ENCODE peak calls at places on chromosomes 4 and X, in four cellular contexts. One of them, this sample, is unnamed.

GRCh38 chrX:57918750-57919436 is 8.6 kb upstream of the ZXDA start:
- DNase-seq in bronchial epithelial cell: peak
- DNase-seq in hepatocyte: no peak
- DNase-seq in AG09309: no peak
- DNase-seq in this sample: no peak

GRCh38 chrX:1336331-1337143 is at the start of gene IL3RA:
- DNase-seq in AG09309: no peak
- DNase-seq in bronchial epithelial cell: no peak
- DNase-seq in hepatocyte: peak
- DNase-seq in this sample: peak

GRCh38 chr4:89514811-89515210 is 207.2 kb upstream of the GPRIN3 start:
- DNase-seq in hepatocyte: no peak
- DNase-seq in bronchial epithelial cell: no peak
- DNase-seq in AG09309: no peak
- DNase-seq in this sample: no peak

GRCh38 chr4:117420966-117421365 is 335.6 kb upstream of the TRAM1L1 start:
- DNase-seq in hepatocyte: no peak
- DNase-seq in bronchial epithelial cell: no peak
- DNase-seq in AG09309: no peak
- DNase-seq in this sample: no peak

GRCh38 chr4:73311428-73311827 is 52.8 kb upstream of the ANKRD17 start:
- DNase-seq in hepatocyte: peak
- DNase-seq in AG09309: peak
- DNase-seq in bronchial epithelial cell: peak
- DNase-seq in this sample: no peak

GRCh38 chrX:150205011-150205410 is 158.1 kb upstream of the MAMLD1 start:
- DNase-seq in AG09309: no peak
- DNase-seq in hepatocyte: no peak
- DNase-seq in bronchial epithelial cell: no peak
- DNase-seq in this sample: no peak

GRCh38 chr4:24089831-24090531 is 200.1 kb upstream of the PPARGC1A start:
- DNase-seq in bronchial epithelial cell: peak
- DNase-seq in AG09309: no peak
- DNase-seq in hepatocyte: no peak
- DNase-seq in this sample: no peak

GRCh38 chr4:185424905-185425599 is 712 bp downstream of the UFSP2 start:
- DNase-seq in hepatocyte: no peak
- DNase-seq in AG09309: peak
- DNase-seq in bronchial epithelial cell: peak
- DNase-seq in this sample: peak

GRCh38 chr4:149987330-149987751 is 90.9 kb upstream of the DCLK2 start:
- DNase-seq in bronchial epithelial cell: no peak
- DNase-seq in hepatocyte: peak
- DNase-seq in AG09309: no peak
- DNase-seq in this sample: no peak

GRCh38 chr4:54036184-54036583 is 28.2 kb downstream of the CHIC2 start:
- DNase-seq in bronchial epithelial cell: no peak
- DNase-seq in AG09309: no peak
- DNase-seq in hepatocyte: no peak
- DNase-seq in this sample: no peak

GRCh38 chrX:39613997-39614679 is 483.6 kb downstream of the BCOR start:
- DNase-seq in hepatocyte: peak
- DNase-seq in bronchial epithelial cell: no peak
- DNase-seq in AG09309: no peak
- DNase-seq in this sample: peak

GRCh38 chr4:21507439-21507838 is 441.1 kb downstream of the KCNIP4 start:
- DNase-seq in hepatocyte: no peak
- DNase-seq in bronchial epithelial cell: peak
- DNase-seq in AG09309: peak
- DNase-seq in this sample: no peak

GRCh38 chr4:76990288-76991080 is 40.9 kb downstream of the SEPTIN11 start:
- DNase-seq in AG09309: peak
- DNase-seq in hepatocyte: no peak
- DNase-seq in bronchial epithelial cell: no peak
- DNase-seq in this sample: no peak

GRCh38 chr4:122086338-122086737 is 65.8 kb upstream of the BLTP1 start:
- DNase-seq in bronchial epithelial cell: no peak
- DNase-seq in AG09309: no peak
- DNase-seq in hepatocyte: no peak
- DNase-seq in this sample: no peak

GRCh38 chr4:43014266-43014665 is 121.8 kb downstream of the GRXCR1 start:
- DNase-seq in hepatocyte: no peak
- DNase-seq in bronchial epithelial cell: no peak
- DNase-seq in AG09309: no peak
- DNase-seq in this sample: no peak
- TF ChIP-seq CTCF in hepatocyte: no peak
- TF ChIP-seq CTCF in bronchial epithelial cell: no peak
- TF ChIP-seq CTCF in AG09309: no peak
- TF ChIP-seq CTCF in this sample: no peak

GRCh38 chr4:95284668-95285067 is 264.1 kb downstream of the UNC5C start:
- DNase-seq in hepatocyte: no peak
- DNase-seq in bronchial epithelial cell: no peak
- DNase-seq in AG09309: no peak
- DNase-seq in this sample: no peak

GRCh38 chr4:95285797-95286196 is 263.0 kb downstream of the UNC5C start:
- DNase-seq in hepatocyte: no peak
- DNase-seq in bronchial epithelial cell: no peak
- DNase-seq in AG09309: no peak
- DNase-seq in this sample: no peak

GRCh38 chr4:95289028-95289634 is 259.6 kb downstream of the UNC5C start:
- DNase-seq in hepatocyte: peak
- DNase-seq in AG09309: no peak
- DNase-seq in bronchial epithelial cell: peak
- DNase-seq in this sample: peak

GRCh38 chr4:95290702-95291101 is 258.1 kb downstream of the UNC5C start:
- DNase-seq in AG09309: no peak
- DNase-seq in bronchial epithelial cell: peak
- DNase-seq in hepatocyte: no peak
- DNase-seq in this sample: no peak

GRCh38 chr4:95288552-95288951 is 260.2 kb downstream of the UNC5C start:
- DNase-seq in bronchial epithelial cell: no peak
- DNase-seq in AG09309: no peak
- DNase-seq in hepatocyte: no peak
- DNase-seq in this sample: no peak
- TF ChIP-seq CTCF in bronchial epithelial cell: no peak
- TF ChIP-seq CTCF in AG09309: no peak
- TF ChIP-seq CTCF in hepatocyte: no peak
- TF ChIP-seq CTCF in this sample: no peak

GRCh38 chr4:74805601-74806000 is 11.3 kb upstream of the BTC start:
- DNase-seq in AG09309: no peak
- DNase-seq in hepatocyte: no peak
- DNase-seq in bronchial epithelial cell: peak
- DNase-seq in this sample: no peak
- TF ChIP-seq CTCF in AG09309: no peak
- TF ChIP-seq CTCF in hepatocyte: no peak
- TF ChIP-seq CTCF in bronchial epithelial cell: peak
- TF ChIP-seq CTCF in this sample: no peak

DNA sequence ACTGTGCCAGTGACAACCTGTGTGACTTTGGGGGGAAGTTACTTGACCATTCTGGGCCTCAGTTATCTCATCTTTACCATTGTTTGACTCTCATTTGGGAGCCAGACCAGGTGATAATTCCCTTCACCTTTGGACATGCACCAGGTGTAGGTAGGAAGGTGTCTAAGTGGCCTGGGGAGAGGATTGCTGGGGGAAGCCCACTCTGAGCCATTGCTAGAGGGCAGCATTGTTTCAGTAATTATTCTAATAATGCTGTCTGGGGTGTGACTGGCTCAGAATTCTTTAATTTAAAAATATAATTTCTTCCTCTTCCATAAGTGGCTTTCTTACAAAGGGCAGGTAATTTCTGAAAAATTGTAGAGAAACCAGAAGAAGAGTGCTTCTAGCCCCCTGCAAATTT is 104.3 kb downstream of the RTL9 start:
- DNase-seq in bronchial epithelial cell: no peak
- DNase-seq in hepatocyte: no peak
- DNase-seq in AG09309: no peak
- DNase-seq in this sample: no peak
- TF ChIP-seq CTCF in bronchial epithelial cell: no peak
- TF ChIP-seq CTCF in hepatocyte: no peak
- TF ChIP-seq CTCF in AG09309: peak
- TF ChIP-seq CTCF in this sample: no peak

DNA sequence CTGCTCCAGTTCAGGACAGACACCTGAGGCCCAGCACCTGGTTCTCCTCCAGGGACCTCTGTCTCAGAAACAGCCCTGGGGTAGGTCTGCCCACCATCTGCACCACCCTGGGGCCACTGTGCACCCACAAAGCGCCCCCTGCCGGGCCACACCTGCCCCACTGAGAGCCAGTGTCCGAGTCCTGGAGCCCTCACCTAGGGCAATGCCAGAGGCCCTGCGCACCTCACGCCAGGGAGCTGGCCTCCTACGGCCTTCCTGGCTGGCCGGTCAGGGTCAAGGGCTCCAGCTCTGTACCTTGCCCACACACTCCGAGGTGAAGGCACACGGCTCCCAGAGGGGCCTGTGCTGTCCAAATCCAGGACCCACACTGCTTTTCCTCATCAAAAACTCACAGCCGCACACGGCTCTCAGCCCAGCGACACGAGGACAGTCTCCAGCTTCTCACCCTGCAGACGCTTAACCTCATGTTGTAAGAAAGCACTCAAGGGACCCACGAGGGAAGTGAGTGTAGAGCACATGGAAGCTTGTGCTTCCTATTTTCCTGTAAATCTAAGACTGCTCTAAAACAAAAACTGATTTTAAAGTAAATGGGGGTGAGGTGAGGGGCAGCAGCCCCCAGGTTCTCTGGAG is 5.4 kb downstream of the CTBP1 start:
- DNase-seq in bronchial epithelial cell: no peak
- DNase-seq in AG09309: no peak
- DNase-seq in hepatocyte: peak
- DNase-seq in this sample: no peak
- TF ChIP-seq CTCF in bronchial epithelial cell: no peak
- TF ChIP-seq CTCF in AG09309: no peak
- TF ChIP-seq CTCF in hepatocyte: no peak
- TF ChIP-seq CTCF in this sample: peak

GRCh38 chr4:82373816-82374740 is at the start of gene HNRNPD:
- DNase-seq in hepatocyte: peak
- DNase-seq in bronchial epithelial cell: peak
- DNase-seq in AG09309: peak
- DNase-seq in this sample: peak
- TF ChIP-seq CTCF in hepatocyte: no peak
- TF ChIP-seq CTCF in bronchial epithelial cell: peak
- TF ChIP-seq CTCF in AG09309: no peak
- TF ChIP-seq CTCF in this sample: no peak

DNA sequence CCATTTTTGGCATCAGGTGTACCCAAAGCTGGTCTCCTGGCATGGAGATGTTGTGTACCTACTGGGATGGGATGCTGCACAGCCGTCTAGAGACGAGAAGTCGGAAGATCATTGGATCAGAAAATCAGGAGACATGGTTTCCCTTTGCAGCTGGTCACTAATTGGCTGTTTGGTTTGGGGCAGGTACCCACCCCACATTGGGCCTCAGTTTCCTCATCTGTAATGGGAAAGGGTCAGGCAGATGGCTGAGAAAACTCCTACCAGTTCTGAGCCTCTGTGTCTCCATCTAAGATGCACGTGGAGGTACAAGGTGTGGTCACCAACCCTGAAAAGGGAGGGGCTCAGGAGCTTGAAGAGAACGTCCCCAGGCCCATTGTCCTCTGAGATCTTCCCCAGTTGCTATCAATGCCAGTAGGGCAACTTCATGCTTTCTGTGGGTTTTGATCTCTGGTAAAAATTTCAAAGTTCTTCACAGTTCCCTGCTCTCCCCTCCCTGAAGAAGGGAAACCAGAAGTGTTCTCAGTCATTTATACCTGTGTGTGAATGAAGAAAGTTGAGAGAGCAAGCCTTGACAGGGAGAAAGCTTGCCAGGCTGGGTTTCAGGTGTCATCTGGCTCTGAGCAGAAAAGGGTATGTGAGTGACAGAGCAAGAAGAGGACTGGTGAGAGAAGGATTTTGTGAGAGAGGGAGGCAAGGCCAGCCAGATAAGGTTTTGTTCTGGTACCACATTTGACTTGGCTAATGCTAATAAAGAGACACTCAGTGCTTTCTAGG is 15.1 kb downstream of the TSC22D3 start:
- DNase-seq in hepatocyte: no peak
- DNase-seq in bronchial epithelial cell: no peak
- DNase-seq in AG09309: no peak
- DNase-seq in this sample: no peak
- TF ChIP-seq CTCF in hepatocyte: no peak
- TF ChIP-seq CTCF in bronchial epithelial cell: no peak
- TF ChIP-seq CTCF in AG09309: no peak
- TF ChIP-seq CTCF in this sample: no peak

This sample was measured in GM13977.